ENCODE peak calls at places on chromosomes 16 and 17, in six cellular contexts. One of them, this sample, is unnamed. For H3K4me1, the result is how much of the 10 kb centered on the place peaks cover.

GRCh38 chr17:17285951-17286350 is 4.9 kb upstream of the COPS3 start:
- DNase-seq in NT2/D1: no peak
- DNase-seq in GM23338: no peak
- DNase-seq in stomach: peak
- DNase-seq in upper lobe of right lung: no peak
- DNase-seq in cardiac muscle cell: no peak
- DNase-seq in this sample: no peak

GRCh38 chr17:2980211-2980903 is 83.0 kb downstream of the OR1D5 start:
- DNase-seq in NT2/D1: no peak
- DNase-seq in GM23338: no peak
- DNase-seq in stomach: no peak
- DNase-seq in upper lobe of right lung: peak
- DNase-seq in cardiac muscle cell: no peak
- DNase-seq in this sample: no peak

GRCh38 chr17:35892091-35892637 is 12.0 kb upstream of the CCL5 start:
- DNase-seq in NT2/D1: no peak
- DNase-seq in GM23338: peak
- DNase-seq in stomach: no peak
- DNase-seq in upper lobe of right lung: no peak
- DNase-seq in cardiac muscle cell: peak
- DNase-seq in this sample: no peak

GRCh38 chr16:3119286-3119685 is 6.9 kb downstream of the ZNF205 start:
- DNase-seq in NT2/D1: no peak
- DNase-seq in GM23338: no peak
- DNase-seq in stomach: no peak
- DNase-seq in upper lobe of right lung: no peak
- DNase-seq in cardiac muscle cell: no peak
- DNase-seq in this sample: no peak

GRCh38 chr17:42049834-42050359 is 504 bp downstream of the C17orf113 start:
- DNase-seq in NT2/D1: no peak
- DNase-seq in GM23338: no peak
- DNase-seq in stomach: no peak
- DNase-seq in upper lobe of right lung: no peak
- DNase-seq in cardiac muscle cell: no peak
- DNase-seq in this sample: no peak

GRCh38 chr17:71163121-71163812 is 957.6 kb upstream of the SOX9 start:
- DNase-seq in NT2/D1: no peak
- DNase-seq in GM23338: no peak
- DNase-seq in stomach: peak
- DNase-seq in upper lobe of right lung: no peak
- DNase-seq in cardiac muscle cell: peak
- DNase-seq in this sample: peak

GRCh38 chr16:17602678-17603077 is 131.9 kb upstream of the XYLT1 start:
- DNase-seq in NT2/D1: no peak
- DNase-seq in GM23338: no peak
- DNase-seq in stomach: no peak
- DNase-seq in upper lobe of right lung: no peak
- DNase-seq in cardiac muscle cell: no peak
- DNase-seq in this sample: no peak

GRCh38 chr16:88274847-88275246 is 107.9 kb upstream of the ZNF469 start:
- DNase-seq in NT2/D1: no peak
- DNase-seq in GM23338: no peak
- DNase-seq in stomach: no peak
- DNase-seq in upper lobe of right lung: peak
- DNase-seq in cardiac muscle cell: peak
- DNase-seq in this sample: no peak

GRCh38 chr16:73053379-73054130 is 5.6 kb upstream of the ZFHX3 start:
- DNase-seq in NT2/D1: no peak
- DNase-seq in GM23338: peak
- DNase-seq in stomach: no peak
- DNase-seq in upper lobe of right lung: no peak
- DNase-seq in cardiac muscle cell: peak
- DNase-seq in this sample: no peak

GRCh38 chr16:78990309-78990701 is 610.2 kb downstream of the MAF start:
- DNase-seq in NT2/D1: no peak
- DNase-seq in GM23338: no peak
- DNase-seq in stomach: no peak
- DNase-seq in upper lobe of right lung: no peak
- DNase-seq in cardiac muscle cell: no peak
- DNase-seq in this sample: no peak

GRCh38 chr16:17607624-17608023 is 136.9 kb upstream of the XYLT1 start:
- DNase-seq in NT2/D1: no peak
- DNase-seq in GM23338: no peak
- DNase-seq in stomach: no peak
- DNase-seq in upper lobe of right lung: no peak
- DNase-seq in cardiac muscle cell: no peak
- DNase-seq in this sample: no peak

GRCh38 chr17:44248220-44248529 is 19.8 kb downstream of the SLC4A1 start:
- DNase-seq in NT2/D1: no peak
- DNase-seq in GM23338: no peak
- DNase-seq in stomach: no peak
- DNase-seq in upper lobe of right lung: no peak
- DNase-seq in cardiac muscle cell: no peak
- DNase-seq in this sample: no peak

GRCh38 chr16:51184702-51185433 is 33.8 kb upstream of the SALL1 start:
- DNase-seq in NT2/D1: no peak
- DNase-seq in GM23338: no peak
- DNase-seq in stomach: no peak
- DNase-seq in upper lobe of right lung: no peak
- DNase-seq in cardiac muscle cell: no peak
- DNase-seq in this sample: no peak
- H3K4me1 ChIP-seq in NT2/D1: under half
- H3K4me1 ChIP-seq in GM23338: under half
- H3K4me1 ChIP-seq in stomach: under half
- H3K4me1 ChIP-seq in upper lobe of right lung: under half
- H3K4me1 ChIP-seq in cardiac muscle cell: under half
- H3K4me1 ChIP-seq in this sample: under half

GRCh38 chr17:40349477-40350409 is 14.8 kb downstream of the GJD3 start:
- DNase-seq in NT2/D1: no peak
- DNase-seq in GM23338: no peak
- DNase-seq in stomach: peak
- DNase-seq in upper lobe of right lung: peak
- DNase-seq in cardiac muscle cell: peak
- DNase-seq in this sample: peak
- H3K4me1 ChIP-seq in NT2/D1: under half
- H3K4me1 ChIP-seq in GM23338: half or more
- H3K4me1 ChIP-seq in stomach: half or more
- H3K4me1 ChIP-seq in upper lobe of right lung: half or more
- H3K4me1 ChIP-seq in cardiac muscle cell: under half
- H3K4me1 ChIP-seq in this sample: under half

GRCh38 chr17:59696682-59697277 is 10.4 kb downstream of the PTRH2 start:
- DNase-seq in NT2/D1: no peak
- DNase-seq in GM23338: no peak
- DNase-seq in stomach: no peak
- DNase-seq in upper lobe of right lung: no peak
- DNase-seq in cardiac muscle cell: no peak
- DNase-seq in this sample: no peak
- H3K4me1 ChIP-seq in NT2/D1: under half
- H3K4me1 ChIP-seq in GM23338: under half
- H3K4me1 ChIP-seq in stomach: under half
- H3K4me1 ChIP-seq in upper lobe of right lung: under half
- H3K4me1 ChIP-seq in cardiac muscle cell: under half
- H3K4me1 ChIP-seq in this sample: under half

GRCh38 chr16:11329080-11329491 is 16.2 kb upstream of the RMI2 start:
- DNase-seq in NT2/D1: no peak
- DNase-seq in GM23338: peak
- DNase-seq in stomach: no peak
- DNase-seq in upper lobe of right lung: no peak
- DNase-seq in cardiac muscle cell: peak
- DNase-seq in this sample: no peak
- H3K4me1 ChIP-seq in NT2/D1: under half
- H3K4me1 ChIP-seq in GM23338: under half
- H3K4me1 ChIP-seq in stomach: under half
- H3K4me1 ChIP-seq in upper lobe of right lung: under half
- H3K4me1 ChIP-seq in cardiac muscle cell: under half
- H3K4me1 ChIP-seq in this sample: under half

GRCh38 chr17:58335061-58335731 is 6.6 kb upstream of the TSPOAP1 start:
- DNase-seq in NT2/D1: no peak
- DNase-seq in GM23338: no peak
- DNase-seq in stomach: no peak
- DNase-seq in upper lobe of right lung: peak
- DNase-seq in cardiac muscle cell: no peak
- DNase-seq in this sample: no peak
- H3K4me1 ChIP-seq in NT2/D1: under half
- H3K4me1 ChIP-seq in GM23338: under half
- H3K4me1 ChIP-seq in stomach: half or more
- H3K4me1 ChIP-seq in upper lobe of right lung: under half
- H3K4me1 ChIP-seq in cardiac muscle cell: under half
- H3K4me1 ChIP-seq in this sample: under half

GRCh38 chr17:6756425-6757012 is 673 bp downstream of the XAF1 start:
- DNase-seq in NT2/D1: no peak
- DNase-seq in GM23338: no peak
- DNase-seq in stomach: no peak
- DNase-seq in upper lobe of right lung: no peak
- DNase-seq in cardiac muscle cell: no peak
- DNase-seq in this sample: no peak
- H3K4me1 ChIP-seq in NT2/D1: under half
- H3K4me1 ChIP-seq in GM23338: under half
- H3K4me1 ChIP-seq in stomach: half or more
- H3K4me1 ChIP-seq in upper lobe of right lung: under half
- H3K4me1 ChIP-seq in cardiac muscle cell: under half
- H3K4me1 ChIP-seq in this sample: under half

This sample was measured in pancreas.